ENCODE peak calls at places on chromosomes 11 and 22, in five cellular contexts. Z, K, T, X and B are unnamed samples.

GRCh38 chr11:46134540-46134939 is 13.3 kb upstream of the PHF21A start:
- DNase-seq in Z (no peak), K (no peak), T (no peak), X (no peak), B (no peak)

GRCh38 chr11:130212431-130212961 is 52.9 kb downstream of the ST14 start:
- DNase-seq in Z (no peak), K (peak), T (no peak), X (no peak), B (no peak)

GRCh38 chr11:132258865-132259264 is 888.5 kb downstream of the NTM start:
- DNase-seq in Z (no peak), K (no peak), T (no peak), X (no peak), B (peak)

GRCh38 chr11:94946812-94947211 is 26.5 kb downstream of the CWC15 start:
- DNase-seq in Z (no peak), K (no peak), T (no peak), X (no peak), B (no peak)

GRCh38 chr22:49021926-49022815 is 805.5 kb downstream of the BRD1 start:
- DNase-seq in Z (no peak), K (no peak), T (no peak), X (peak), B (no peak)

GRCh38 chr11:87712802-87713202 is 462.4 kb downstream of the RAB38 start:
- DNase-seq in Z (no peak), K (no peak), T (no peak), X (no peak), B (no peak)

GRCh38 chr11:131889146-131889577 is 518.7 kb downstream of the NTM start:
- DNase-seq in Z (peak), K (peak), T (peak), X (no peak), B (peak)

GRCh38 chr11:134120921-134121526 is 52.2 kb downstream of the JAM3 start:
- DNase-seq in Z (no peak), K (peak), T (no peak), X (no peak), B (peak)

GRCh38 chr22:34308101-34308500 is 387.8 kb upstream of the LARGE1 start:
- DNase-seq in Z (no peak), K (no peak), T (no peak), X (no peak), B (no peak)